ENCODE peak calls at places on chromosome 15, in five cellular contexts. One of them, this sample, is unnamed. For H3K4me1, the result is how much of the 10 kb centered on the place peaks cover.

GRCh38 chr15:75723847-75724660 is 11.4 kb upstream of the CSPG4 start:
- DNase-seq in heart right ventricle: peak
- DNase-seq in lower lobe of right lung: peak
- DNase-seq in tibial artery: peak
- DNase-seq in mesendoderm: peak
- DNase-seq in this sample: peak

GRCh38 chr15:90039996-90040395 is 38.9 kb downstream of the ZNF710 start:
- DNase-seq in lower lobe of right lung: no peak
- DNase-seq in heart right ventricle: no peak
- DNase-seq in tibial artery: no peak
- DNase-seq in mesendoderm: no peak
- DNase-seq in this sample: peak

GRCh38 chr15:39191871-39192281 is 389.0 kb upstream of the THBS1 start:
- DNase-seq in mesendoderm: no peak
- DNase-seq in lower lobe of right lung: no peak
- DNase-seq in heart right ventricle: no peak
- DNase-seq in tibial artery: no peak
- DNase-seq in this sample: no peak

GRCh38 chr15:91270747-91271146 is 170.7 kb downstream of the SV2B start:
- DNase-seq in lower lobe of right lung: no peak
- DNase-seq in mesendoderm: no peak
- DNase-seq in heart right ventricle: no peak
- DNase-seq in tibial artery: no peak
- DNase-seq in this sample: no peak

GRCh38 chr15:83310521-83311456 is 26.3 kb upstream of the BNC1 start:
- DNase-seq in lower lobe of right lung: no peak
- DNase-seq in mesendoderm: no peak
- DNase-seq in tibial artery: no peak
- DNase-seq in heart right ventricle: no peak
- DNase-seq in this sample: no peak

GRCh38 chr15:31472636-31473383 is 146.2 kb downstream of the KLF13 start:
- DNase-seq in lower lobe of right lung: no peak
- DNase-seq in tibial artery: peak
- DNase-seq in heart right ventricle: no peak
- DNase-seq in mesendoderm: no peak
- DNase-seq in this sample: no peak

GRCh38 chr15:38217788-38218609 is 34.6 kb upstream of the SPRED1 start:
- DNase-seq in lower lobe of right lung: no peak
- DNase-seq in heart right ventricle: no peak
- DNase-seq in tibial artery: no peak
- DNase-seq in mesendoderm: no peak
- DNase-seq in this sample: no peak

GRCh38 chr15:58453931-58454793 is 22.4 kb downstream of the LIPC start:
- DNase-seq in heart right ventricle: no peak
- DNase-seq in tibial artery: peak
- DNase-seq in mesendoderm: no peak
- DNase-seq in lower lobe of right lung: no peak
- DNase-seq in this sample: no peak

GRCh38 chr15:75034615-75035014 is 11.2 kb downstream of the PPCDC start:
- DNase-seq in tibial artery: no peak
- DNase-seq in lower lobe of right lung: no peak
- DNase-seq in mesendoderm: no peak
- DNase-seq in heart right ventricle: no peak
- DNase-seq in this sample: no peak

GRCh38 chr15:90481023-90481422 is 48.7 kb upstream of the CRTC3 start:
- DNase-seq in mesendoderm: no peak
- DNase-seq in tibial artery: no peak
- DNase-seq in heart right ventricle: no peak
- DNase-seq in lower lobe of right lung: no peak
- DNase-seq in this sample: no peak

GRCh38 chr15:58795825-58796224 is 24.7 kb downstream of the MINDY2 start:
- DNase-seq in tibial artery: no peak
- DNase-seq in heart right ventricle: no peak
- DNase-seq in lower lobe of right lung: no peak
- DNase-seq in mesendoderm: no peak
- DNase-seq in this sample: no peak

GRCh38 chr15:54150255-54150654 is 172.0 kb downstream of the UNC13C start:
- DNase-seq in tibial artery: no peak
- DNase-seq in lower lobe of right lung: no peak
- DNase-seq in heart right ventricle: no peak
- DNase-seq in mesendoderm: no peak
- DNase-seq in this sample: no peak

GRCh38 chr15:99169769-99170311 is 65.0 kb downstream of the SYNM start:
- DNase-seq in tibial artery: peak
- DNase-seq in mesendoderm: no peak
- DNase-seq in heart right ventricle: no peak
- DNase-seq in lower lobe of right lung: no peak
- DNase-seq in this sample: no peak

DNA sequence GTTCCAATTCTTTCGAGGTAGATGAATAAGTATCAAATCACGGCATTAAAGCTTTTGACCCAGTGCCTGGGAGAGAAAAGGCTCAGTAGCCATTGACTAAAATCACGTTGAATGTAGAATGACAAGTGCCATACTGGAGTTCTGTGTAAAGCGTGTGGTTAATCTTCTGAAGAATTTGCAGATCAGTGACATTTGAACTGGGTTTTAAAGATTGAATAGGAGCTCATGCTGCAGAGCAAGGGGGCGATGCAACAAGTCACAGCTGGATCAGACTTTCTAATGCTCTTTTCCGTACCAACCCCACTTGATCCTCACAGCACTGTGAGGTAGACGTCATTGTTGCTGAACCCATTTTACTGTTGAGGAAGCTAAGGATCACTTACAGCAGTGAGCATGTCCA is 49.5 kb upstream of the TPM1 start:
- DNase-seq in heart right ventricle: no peak
- DNase-seq in tibial artery: no peak
- DNase-seq in mesendoderm: no peak
- DNase-seq in lower lobe of right lung: no peak
- DNase-seq in this sample: no peak
- H3K4me1 ChIP-seq in heart right ventricle: under half
- H3K4me1 ChIP-seq in tibial artery: under half
- H3K4me1 ChIP-seq in mesendoderm: under half
- H3K4me1 ChIP-seq in lower lobe of right lung: under half
- H3K4me1 ChIP-seq in this sample: under half

DNA sequence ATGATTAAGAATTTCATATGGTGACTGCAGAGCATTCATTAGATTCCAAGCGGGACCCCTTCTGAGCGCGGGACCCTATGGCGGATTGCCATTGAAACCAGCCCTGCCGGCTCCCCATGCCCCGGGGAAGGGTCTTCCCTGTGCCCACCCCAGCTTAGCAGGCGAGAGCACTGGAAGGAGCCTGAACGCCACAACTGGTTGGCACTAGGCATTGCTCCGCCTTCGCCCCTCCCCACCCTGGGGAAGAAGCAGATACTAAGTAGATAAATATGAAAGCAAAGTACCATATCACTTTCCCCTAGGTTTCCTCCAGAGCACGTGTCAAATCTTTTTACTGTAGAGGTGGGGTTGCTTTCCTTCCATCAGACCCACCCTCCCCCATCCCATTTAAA is 70.7 kb downstream of the CYP19A1 start:
- DNase-seq in lower lobe of right lung: peak
- DNase-seq in mesendoderm: peak
- DNase-seq in heart right ventricle: no peak
- DNase-seq in tibial artery: no peak
- DNase-seq in this sample: no peak
- H3K4me3 ChIP-seq in lower lobe of right lung: peak
- H3K4me3 ChIP-seq in mesendoderm: no peak
- H3K4me3 ChIP-seq in heart right ventricle: peak
- H3K4me3 ChIP-seq in tibial artery: peak
- H3K4me3 ChIP-seq in this sample: peak

DNA sequence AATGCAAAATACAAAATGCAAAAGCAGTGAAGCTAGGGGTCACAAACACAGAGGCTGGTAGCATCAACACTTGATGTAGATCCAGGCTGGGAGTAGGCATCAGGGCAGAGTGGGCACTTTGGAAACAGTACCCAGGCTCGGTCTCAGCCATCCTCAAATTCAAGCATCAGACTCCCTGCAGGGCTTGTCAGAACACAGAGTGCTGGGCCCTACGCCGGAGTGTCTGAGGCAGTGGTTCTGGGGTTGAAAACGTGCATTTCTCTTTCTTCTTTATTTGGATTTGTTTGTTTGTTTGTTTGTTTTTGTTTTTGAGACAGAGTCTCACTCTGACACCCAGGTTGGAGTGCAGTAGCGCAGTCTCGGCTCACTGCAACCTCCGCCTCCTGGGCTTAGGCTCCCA is 133.3 kb downstream of the ASB7 start:
- DNase-seq in tibial artery: peak
- DNase-seq in heart right ventricle: no peak
- DNase-seq in lower lobe of right lung: no peak
- DNase-seq in mesendoderm: no peak
- DNase-seq in this sample: no peak
- H3K4me1 ChIP-seq in tibial artery: under half
- H3K4me1 ChIP-seq in heart right ventricle: under half
- H3K4me1 ChIP-seq in lower lobe of right lung: under half
- H3K4me1 ChIP-seq in mesendoderm: under half
- H3K4me1 ChIP-seq in this sample: under half

DNA sequence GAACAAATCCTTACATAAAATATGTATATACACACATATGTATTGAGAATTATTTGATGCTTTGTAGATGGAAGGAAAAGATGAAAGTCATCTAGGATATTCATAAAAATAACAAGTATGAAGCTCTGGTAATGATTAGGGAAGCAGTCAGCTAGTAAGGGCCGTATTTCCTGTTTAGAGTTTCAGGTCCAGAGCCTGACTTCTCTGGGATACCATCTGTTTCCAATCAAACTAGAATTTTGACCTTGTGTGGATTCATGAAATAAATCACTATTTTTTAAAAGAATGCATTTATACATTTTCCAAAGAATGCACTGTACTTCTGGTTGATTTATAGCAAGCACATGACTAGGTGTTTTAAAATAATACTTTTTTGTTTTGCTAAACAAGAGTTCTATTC is 156.1 kb upstream of the CGNL1 start:
- DNase-seq in lower lobe of right lung: no peak
- DNase-seq in heart right ventricle: no peak
- DNase-seq in mesendoderm: no peak
- DNase-seq in tibial artery: no peak
- DNase-seq in this sample: no peak
- H3K4me3 ChIP-seq in lower lobe of right lung: peak
- H3K4me3 ChIP-seq in heart right ventricle: no peak
- H3K4me3 ChIP-seq in mesendoderm: no peak
- H3K4me3 ChIP-seq in tibial artery: no peak
- H3K4me3 ChIP-seq in this sample: no peak